ENCODE peak calls at places on chromosomes 16 and 17, in six cellular contexts. Y is endothelial cell of umbilical vein; V is right lobe of liver; B is left ventricle myocardium inferior; M is A549; H is CD8-positive, alpha-beta T cell. G is an unnamed sample.

GRCh38 chr17:50893183-50893993 is 27.2 kb upstream of the TOB1 start:
- DNase-seq in Y (no peak), V (no peak), B (no peak), M (peak; percentile 68), H (no peak), G (no peak)

GRCh38 chr17:32756696-32757095 is 120.2 kb downstream of the MYO1D start:
- DNase-seq in Y (no peak), V (no peak), B (no peak), M (no peak), H (no peak), G (no peak)

GRCh38 chr17:7119314-7119713 is 4.7 kb upstream of the ASGR2 start:
- DNase-seq in Y (no peak), V (no peak), B (no peak), M (no peak), H (no peak), G (peak; percentile 51)

GRCh38 chr17:20116683-20117309 is 107.6 kb downstream of the SPECC1 start:
- DNase-seq in Y (peak; percentile 48), V (no peak), B (no peak), M (peak; percentile 75), H (peak; percentile 20), G (no peak)

GRCh38 chr16:287298-287811 is 4.4 kb downstream of the PDIA2 start:
- DNase-seq in Y (no peak), V (no peak), B (no peak), M (peak; percentile 42), H (no peak), G (no peak)

GRCh38 chr16:31403590-31404352 is 10.6 kb downstream of the ITGAD start:
- DNase-seq in Y (no peak), V (no peak), B (no peak), M (no peak), H (no peak), G (no peak)

GRCh38 chr16:84543931-84544776 is 39.7 kb upstream of the MEAK7 start:
- DNase-seq in Y (no peak), V (no peak), B (no peak), M (no peak), H (peak; percentile 34), G (no peak)

GRCh38 chr17:38711792-38712571 is 6.9 kb downstream of the MLLT6 start:
- DNase-seq in Y (no peak), V (no peak), B (peak; percentile 67), M (no peak), H (no peak), G (no peak)

GRCh38 chr17:31388770-31389672 is 2.5 kb upstream of the RAB11FIP4 start:
- DNase-seq in Y (peak; percentile 32), V (no peak), B (no peak), M (no peak), H (peak; percentile 16), G (no peak)

GRCh38 chr17:58189436-58190146 is 2.9 kb upstream of the EPX start:
- DNase-seq in Y (peak; percentile 9), V (no peak), B (peak; percentile 26), M (peak; percentile 54), H (no peak), G (peak; percentile 88)

DNA sequence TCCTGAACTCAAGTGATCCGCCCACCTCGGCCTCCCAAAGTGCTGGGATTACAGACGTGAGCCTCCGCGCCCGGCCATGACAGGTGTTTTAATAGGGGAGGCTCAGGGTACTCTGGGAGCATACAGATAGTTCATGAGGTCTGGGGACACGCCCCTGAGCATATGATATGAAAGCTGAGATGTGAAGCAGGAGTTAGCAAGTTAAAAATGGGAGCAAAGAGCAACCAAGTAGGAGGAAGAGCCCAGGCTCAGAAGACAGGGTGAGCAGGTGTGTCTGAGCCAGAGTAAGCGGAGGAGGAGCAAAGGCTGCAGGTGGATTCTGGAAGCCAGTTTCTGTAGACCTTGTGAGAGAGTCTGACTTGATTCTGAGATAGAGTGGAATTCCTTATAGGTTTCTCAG is 103.6 kb downstream of the DNAH9 start:
- DNase-seq in Y (no peak), V (no peak), B (no peak), M (no peak), H (no peak), G (no peak)
- H3K4me1 ChIP-seq in Y (no peaks in the 10 kb centered on the region), V (no peaks in the 10 kb centered on the region), B (no peaks in the 10 kb centered on the region), M (no peaks in the 10 kb centered on the region), H (no peaks in the 10 kb centered on the region), G (no peaks in the 10 kb centered on the region)

DNA sequence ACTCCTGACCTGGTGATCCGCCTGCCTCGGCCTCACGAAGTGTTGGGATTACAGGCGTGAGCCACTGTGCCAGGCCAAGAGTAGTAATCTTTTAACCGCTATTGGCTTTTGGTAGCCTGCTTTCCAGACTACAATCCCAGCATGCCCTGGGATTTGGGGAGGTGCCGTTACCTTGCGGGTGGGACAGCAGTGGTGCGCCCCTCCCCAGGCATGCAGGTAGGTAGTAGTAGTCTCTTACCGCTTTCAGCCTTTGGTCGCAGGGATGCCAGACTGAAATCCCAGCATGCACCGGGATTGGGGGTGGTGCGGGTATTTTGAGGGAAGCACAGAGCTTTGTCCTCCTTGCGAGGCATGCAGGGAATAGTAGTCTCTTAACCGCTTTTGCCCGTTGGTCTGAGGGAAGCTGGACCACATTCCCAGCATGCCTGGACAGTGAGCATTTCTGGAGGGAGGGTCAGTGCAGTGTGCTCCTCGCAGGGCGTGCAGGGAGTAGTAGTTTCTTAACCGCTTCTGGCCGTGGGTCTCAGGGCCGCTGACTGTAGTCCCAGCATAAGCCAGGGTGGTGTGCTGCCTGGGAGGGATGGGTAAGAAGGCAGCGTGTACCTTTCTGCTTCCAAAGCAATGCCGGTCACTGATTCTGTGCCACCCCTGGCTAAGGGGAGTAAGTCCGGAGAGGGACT is 1686.8 kb downstream of the TP53TG3F start:
- DNase-seq in Y (no peak), V (no peak), B (no peak), M (no peak), H (no peak), G (no peak)
- H3K4me3 ChIP-seq in Y (no peak overlapping the region), V (no peak overlapping the region), B (no peak overlapping the region), M (no peak overlapping the region), H (no peak overlapping the region), G (no peak overlapping the region)

GRCh38 chr17:2063306-2064146 is 8.6 kb downstream of the HIC1 start:
- DNase-seq in Y (no peak), V (no peak), B (no peak), M (no peak), H (no peak), G (no peak)

GRCh38 chr17:2064147-2064489 is 9.2 kb downstream of the HIC1 start:
- DNase-seq in Y (no peak), V (no peak), B (no peak), M (no peak), H (no peak), G (no peak)

GRCh38 chr17:2064980-2065785 is 10.3 kb downstream of the HIC1 start:
- DNase-seq in Y (peak; percentile 79), V (no peak), B (no peak), M (peak; percentile 59), H (no peak), G (no peak)

GRCh38 chr17:2062571-2063183 is 7.8 kb downstream of the HIC1 start:
- DNase-seq in Y (peak; percentile 56), V (no peak), B (no peak), M (no peak), H (no peak), G (no peak)

DNA sequence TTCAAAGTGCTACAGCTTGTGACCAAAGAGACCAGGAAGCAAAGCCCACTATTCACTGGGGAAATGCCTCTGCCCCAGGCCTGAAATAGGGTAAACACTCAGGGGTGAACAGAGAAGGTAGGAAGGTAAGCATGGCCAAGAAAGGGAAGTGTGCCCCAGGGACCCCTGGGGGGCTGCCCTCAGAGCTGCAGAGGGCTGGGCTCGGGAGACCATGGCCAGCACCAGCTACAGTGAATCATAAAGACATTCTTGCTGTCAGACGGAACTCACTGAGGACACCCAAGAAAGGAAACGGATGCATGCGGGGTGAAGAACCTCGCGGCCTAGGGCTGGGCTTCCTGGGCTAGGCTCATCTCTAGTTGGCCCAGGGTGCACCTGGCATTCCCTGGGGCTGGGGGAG is 9.6 kb downstream of the HIC1 start:
- DNase-seq in Y (no peak), V (no peak), B (no peak), M (no peak), H (no peak), G (no peak)
- H3K4me1 ChIP-seq in Y (peaks cover 51% of the 10 kb centered on the region), V (peaks cover 6% of the 10 kb centered on the region), B (peaks cover 95% of the 10 kb centered on the region), M (no peaks in the 10 kb centered on the region), H (peaks cover 7% of the 10 kb centered on the region), G (peaks cover 78% of the 10 kb centered on the region)

GRCh38 chr17:82545071-82545462 is 25.5 kb downstream of the FOXK2 start:
- DNase-seq in Y (no peak), V (no peak), B (no peak), M (no peak), H (no peak), G (no peak)
- H3K4me3 ChIP-seq in Y (no peak overlapping the region), V (no peak overlapping the region), B (peak overlapping the region; percentile 54), M (no peak overlapping the region), H (no peak overlapping the region), G (no peak overlapping the region)

DNA sequence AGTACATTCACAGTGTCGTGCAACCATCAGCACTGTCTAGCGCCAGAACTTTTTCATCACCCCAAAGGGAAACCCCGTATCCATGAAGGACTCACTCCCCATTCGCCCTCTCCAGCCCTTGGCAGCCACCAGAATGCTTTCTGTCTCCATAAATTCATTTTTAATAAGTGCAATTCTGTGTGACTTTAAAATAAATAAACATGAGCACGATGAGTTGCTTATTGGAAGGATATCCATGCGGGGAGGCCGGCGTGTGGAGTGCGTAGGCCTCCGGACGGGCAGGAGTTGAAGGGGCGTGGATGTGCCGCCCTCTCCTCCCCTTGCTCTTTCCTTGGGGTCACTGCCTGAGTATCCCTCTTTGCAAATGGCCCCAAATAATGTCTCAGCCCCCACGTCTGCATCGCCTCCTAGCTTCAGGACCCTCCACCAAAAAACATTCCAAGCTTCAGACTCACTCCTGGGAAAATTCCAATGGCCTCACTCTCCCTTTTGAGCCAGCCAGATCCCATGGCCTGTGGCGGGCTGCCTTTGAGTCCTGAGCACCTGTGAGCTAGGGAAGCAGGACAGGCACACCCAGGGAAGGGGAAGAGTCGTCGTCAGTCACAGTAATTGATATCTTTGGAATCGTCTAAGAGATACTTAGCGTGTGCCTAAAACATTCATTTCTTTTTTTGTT is 306.3 kb downstream of the SEC14L1 start:
- DNase-seq in Y (no peak), V (peak; percentile 14), B (no peak), M (no peak), H (no peak), G (no peak)
- H3K4me1 ChIP-seq in Y (peaks cover 27% of the 10 kb centered on the region), V (peaks cover 6% of the 10 kb centered on the region), B (peaks cover 85% of the 10 kb centered on the region), M (peaks cover 22% of the 10 kb centered on the region), H (peaks cover 74% of the 10 kb centered on the region), G (peaks cover 73% of the 10 kb centered on the region)

DNA sequence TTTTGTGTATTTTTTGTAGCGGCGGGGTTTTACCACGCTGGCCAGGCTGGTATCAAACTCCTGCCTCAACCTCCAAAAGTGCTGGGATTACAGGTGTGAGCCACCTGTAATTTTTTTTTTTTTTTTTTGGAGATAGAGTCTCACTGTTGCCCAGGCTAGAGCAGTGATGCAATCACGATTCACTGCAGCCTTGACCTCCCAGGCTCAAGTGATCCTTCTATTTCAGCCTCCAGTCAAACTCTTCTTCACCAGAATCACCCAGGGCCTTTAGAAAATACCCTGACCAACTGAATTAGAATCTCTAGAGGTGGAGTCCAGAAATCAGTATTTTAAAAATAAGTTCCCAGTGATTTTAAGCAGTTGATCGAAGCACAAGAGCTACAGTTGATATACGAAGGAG is 12.5 kb downstream of the HSPB9 start:
- DNase-seq in Y (no peak), V (no peak), B (no peak), M (no peak), H (no peak), G (no peak)
- H3K4me3 ChIP-seq in Y (no peak overlapping the region), V (no peak overlapping the region), B (peak overlapping the region; percentile 52), M (no peak overlapping the region), H (no peak overlapping the region), G (peak overlapping the region; percentile 6)

G was measured in upper lobe of right lung.